ENCODE peak calls at places on chromosomes 2 and 18, in seven cellular contexts. T, F, A, D, O, K and E are unnamed samples. For H3K36me3, the result is how much of the 10 kb centered on the place peaks cover.

GRCh38 chr2:197711576-197711975 is 6.4 kb downstream of the MARS2 start:
- DNase-seq in D (no peak), T (no peak), A (no peak), F (no peak), K (no peak), O (no peak), E (no peak)

GRCh38 chr18:73979742-73980141 is 167.9 kb downstream of the FBXO15 start:
- DNase-seq in K (no peak), O (no peak), A (peak), T (no peak), F (no peak), D (peak), E (no peak)

GRCh38 chr2:228063558-228063957 is 117.9 kb downstream of the SPHKAP start:
- DNase-seq in K (no peak), F (no peak), T (no peak), O (no peak), D (no peak), A (no peak), E (no peak)

GRCh38 chr2:62631160-62632085 is 74.1 kb upstream of the EHBP1 start:
- DNase-seq in A (no peak), O (no peak), D (no peak), T (no peak), F (no peak), K (no peak), E (no peak)

GRCh38 chr2:16756831-16757644 is 91.4 kb upstream of the CYRIA start:
- DNase-seq in D (peak), O (peak), A (peak), F (peak), K (peak), T (peak), E (peak)

GRCh38 chr2:219109468-219109867 is 48.7 kb upstream of the IHH start:
- DNase-seq in O (no peak), T (no peak), D (no peak), K (no peak), A (no peak), F (no peak), E (peak)

GRCh38 chr2:115746151-115746550 is 1303.7 kb downstream of the DPP10 start:
- DNase-seq in T (no peak), F (no peak), A (no peak), O (no peak), D (no peak), K (no peak), E (no peak)

GRCh38 chr2:43293744-43294695 is 67.6 kb upstream of the ZFP36L2 start:
- DNase-seq in O (peak), A (peak), F (peak), K (peak), T (peak), D (peak), E (peak)

GRCh38 chr18:49613741-49614151 is 51.9 kb downstream of the LIPG start:
- DNase-seq in T (no peak), O (no peak), D (no peak), A (peak), K (no peak), F (no peak), E (no peak)

GRCh38 chr2:59288771-59289170 is 1047.6 kb upstream of the FANCL start:
- DNase-seq in O (no peak), A (no peak), K (no peak), F (no peak), T (no peak), D (no peak), E (no peak)

GRCh38 chr2:30786923-30787685 is 20.1 kb downstream of the CAPN13 start:
- DNase-seq in F (no peak), D (no peak), K (no peak), A (no peak), T (no peak), O (no peak), E (no peak)

GRCh38 chr2:30790879-30791278 is 16.4 kb downstream of the CAPN13 start:
- DNase-seq in K (no peak), T (no peak), D (no peak), A (no peak), O (no peak), F (no peak), E (peak)

GRCh38 chr2:30784682-30785081 is 22.6 kb downstream of the CAPN13 start:
- DNase-seq in D (no peak), O (no peak), K (no peak), F (no peak), T (no peak), A (no peak), E (no peak)

GRCh38 chr2:30789670-30790210 is 17.5 kb downstream of the CAPN13 start:
- DNase-seq in A (no peak), O (no peak), D (no peak), T (no peak), K (no peak), F (no peak), E (no peak)
- H3K9ac ChIP-seq in A (no peak), O (no peak), D (no peak), T (no peak), K (no peak), F (no peak), E (no peak)

GRCh38 chr18:58097907-58098166 is 53.8 kb downstream of the NEDD4L start:
- DNase-seq in O (no peak), K (no peak), F (no peak), T (no peak), D (no peak), A (no peak), E (no peak)

GRCh38 chr18:58101291-58101706 is 57.3 kb downstream of the NEDD4L start:
- DNase-seq in D (no peak), O (no peak), T (no peak), K (no peak), A (no peak), F (no peak), E (no peak)

GRCh38 chr18:58102020-58102419 is 58.0 kb downstream of the NEDD4L start:
- DNase-seq in D (no peak), O (no peak), A (no peak), F (no peak), K (no peak), T (no peak), E (no peak)

GRCh38 chr18:58098706-58099105 is 54.7 kb downstream of the NEDD4L start:
- DNase-seq in D (no peak), F (no peak), O (no peak), A (no peak), T (no peak), K (no peak), E (no peak)

DNA sequence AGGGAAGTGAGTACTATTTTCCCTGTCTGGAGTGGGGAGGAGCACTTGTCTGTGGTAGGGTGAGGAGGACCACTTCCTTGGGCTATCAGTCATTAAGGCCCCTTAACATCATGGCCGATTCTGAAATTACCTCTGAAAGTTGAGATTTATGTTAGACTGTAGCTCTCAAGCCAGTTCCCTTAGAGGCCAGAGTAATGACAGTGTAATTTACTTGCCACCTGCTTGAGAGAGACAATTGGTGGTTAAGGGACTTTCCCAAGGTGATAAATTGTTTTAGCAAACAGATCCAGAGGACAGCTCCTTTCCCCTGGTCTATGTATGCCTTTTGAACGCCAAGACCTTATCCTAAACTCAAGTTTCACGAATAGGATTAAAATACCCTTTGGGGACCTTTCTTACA is 56.1 kb downstream of the NEDD4L start:
- DNase-seq in T (no peak), F (peak), K (peak), O (no peak), A (no peak), D (no peak), E (no peak)
- H3K4me3 ChIP-seq in T (no peak), F (no peak), K (no peak), O (no peak), A (no peak), D (no peak), E (no peak)

GRCh38 chr2:127059559-127059958 is 47.4 kb downstream of the BIN1 start:
- DNase-seq in F (no peak), D (no peak), T (no peak), K (no peak), O (no peak), A (no peak), E (no peak)

GRCh38 chr2:127058246-127058580 is 48.7 kb downstream of the BIN1 start:
- DNase-seq in F (no peak), D (no peak), K (no peak), O (no peak), A (no peak), T (peak), E (no peak)

GRCh38 chr2:127057371-127058245 is 49.3 kb downstream of the BIN1 start:
- DNase-seq in O (no peak), F (no peak), D (no peak), K (no peak), A (no peak), T (no peak), E (no peak)

GRCh38 chr2:127060264-127060945 is 46.5 kb downstream of the BIN1 start:
- DNase-seq in A (no peak), K (no peak), F (no peak), T (no peak), D (no peak), O (no peak), E (no peak)

GRCh38 chr2:127058656-127059252 is 48.2 kb downstream of the BIN1 start:
- DNase-seq in O (no peak), A (no peak), K (no peak), T (peak), F (no peak), D (no peak), E (no peak)
- H3K36me3 ChIP-seq in O (under half), A (under half), K (under half), T (under half), F (under half), D (half or more), E (under half)

GRCh38 chr18:76445741-76446232 is 49.3 kb downstream of the ZNF516 start:
- DNase-seq in A (no peak), K (no peak), O (no peak), D (no peak), T (no peak), F (no peak), E (no peak)
- H3K9ac ChIP-seq in A (no peak), K (no peak), O (no peak), D (peak), T (no peak), F (no peak), E (no peak)

DNA sequence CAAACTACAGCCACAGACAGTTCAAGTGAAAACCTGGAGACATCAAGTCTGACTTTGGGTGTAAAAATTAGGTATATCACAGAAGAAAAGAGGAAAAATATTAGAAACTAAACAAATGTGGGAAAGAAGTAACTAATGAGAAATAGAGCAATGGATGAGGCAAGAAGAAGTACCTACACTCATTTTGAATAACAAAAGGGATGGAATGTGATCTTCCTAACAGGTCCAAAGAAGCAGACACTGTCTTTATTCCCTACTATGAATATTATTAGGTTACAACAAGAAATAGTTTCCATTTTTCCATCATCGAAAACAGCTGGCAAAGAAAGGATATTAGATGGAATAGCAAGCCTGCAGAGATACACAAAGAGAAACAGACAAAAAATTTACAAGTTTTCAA is 486.3 kb upstream of the FSHR start:
- DNase-seq in A (no peak), T (no peak), O (no peak), F (no peak), D (no peak), K (no peak), E (no peak)
- H3K4me3 ChIP-seq in A (no peak), T (no peak), O (no peak), F (no peak), D (no peak), K (no peak), E (no peak)

DNA sequence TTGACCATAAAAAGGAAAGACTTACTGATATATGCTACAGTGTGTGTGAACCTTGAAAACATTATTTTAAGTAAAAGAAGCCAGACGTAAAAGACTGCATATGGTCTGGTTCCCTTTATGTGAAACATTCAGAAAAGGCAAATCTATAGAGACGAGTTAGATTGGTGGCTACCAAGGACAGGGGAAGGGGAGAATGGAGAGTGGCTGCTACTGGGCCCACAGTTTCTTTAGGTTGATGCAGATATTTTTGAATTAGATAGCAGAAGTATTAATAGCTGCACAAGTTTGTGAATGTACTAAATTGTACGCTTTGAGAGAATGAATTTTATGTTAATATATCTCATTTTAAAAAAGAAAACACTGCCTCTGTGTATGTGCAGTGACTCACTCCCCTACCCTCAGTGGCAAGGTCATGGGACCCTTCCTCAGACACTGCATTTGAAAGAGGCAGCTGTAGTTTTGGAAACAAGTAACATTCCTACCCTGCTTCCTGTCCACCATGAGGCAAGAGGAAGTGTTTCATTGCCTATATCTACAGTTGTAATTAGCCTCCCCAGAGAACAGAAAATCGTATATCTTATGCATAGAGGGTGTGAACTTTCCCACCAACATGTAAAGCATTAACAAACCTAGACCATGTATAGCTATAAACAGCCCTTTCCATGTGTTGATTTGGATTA is 29.8 kb upstream of the ARMC9 start:
- DNase-seq in O (no peak), F (no peak), T (no peak), D (no peak), A (no peak), K (no peak), E (no peak)
- H3K36me3 ChIP-seq in O (under half), F (under half), T (half or more), D (half or more), A (half or more), K (under half), E (half or more)

GRCh38 chr2:120710256-120710655 is 25.4 kb upstream of the GLI2 start:
- DNase-seq in O (no peak), D (peak), K (no peak), A (no peak), F (no peak), T (no peak), E (no peak)

GRCh38 chr2:120709608-120710041 is 26.0 kb upstream of the GLI2 start:
- DNase-seq in K (no peak), A (no peak), F (no peak), T (no peak), D (no peak), O (no peak), E (no peak)

GRCh38 chr2:120711694-120712093 is 24.0 kb upstream of the GLI2 start:
- DNase-seq in T (no peak), K (no peak), O (no peak), F (no peak), A (no peak), D (no peak), E (no peak)

GRCh38 chr2:120707816-120708215 is 27.9 kb upstream of the GLI2 start:
- DNase-seq in O (no peak), F (no peak), A (no peak), D (no peak), T (no peak), K (no peak), E (no peak)

DNA sequence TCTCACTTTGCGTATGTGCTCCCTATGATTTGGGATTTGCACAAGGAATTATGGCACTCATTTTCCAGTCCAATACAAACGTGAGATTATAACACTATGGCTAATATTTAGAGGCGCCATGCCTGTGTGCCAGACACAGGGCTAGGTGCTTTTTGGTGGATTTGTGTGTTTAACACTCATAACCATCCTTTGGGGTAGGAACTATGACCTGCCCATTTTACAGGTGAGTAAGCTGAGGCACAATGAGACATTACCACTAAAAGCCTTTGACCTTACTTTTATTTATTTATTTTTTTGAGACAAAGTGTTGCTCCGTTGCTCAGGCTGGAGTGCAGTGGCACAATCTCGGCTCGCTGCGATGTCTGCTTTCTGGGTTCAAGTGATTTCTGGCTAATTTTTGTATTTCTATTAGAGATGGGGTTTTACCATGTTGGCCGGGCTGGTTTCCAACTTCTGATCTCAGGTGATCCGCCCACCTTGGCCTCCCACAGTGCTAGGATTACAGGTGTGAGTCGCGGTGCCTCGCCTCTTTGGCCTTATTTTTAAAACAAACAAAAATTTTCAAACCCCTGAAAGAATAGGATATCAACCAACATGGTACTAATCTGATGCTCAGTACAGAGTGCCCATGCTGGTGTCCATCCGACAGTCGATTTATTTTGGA is 26.6 kb upstream of the GLI2 start:
- DNase-seq in O (no peak), A (peak), F (no peak), D (no peak), T (no peak), K (no peak), E (no peak)
- H3K9ac ChIP-seq in O (no peak), A (no peak), F (no peak), D (no peak), T (no peak), K (no peak), E (no peak)

GRCh38 chr2:113171359-113172075 is 2.3 kb upstream of the PSD4 start:
- DNase-seq in F (no peak), O (no peak), T (no peak), D (no peak), K (no peak), A (no peak), E (no peak)

GRCh38 chr2:113172721-113173562 is 829 bp upstream of the PSD4 start:
- DNase-seq in A (no peak), T (no peak), D (no peak), K (no peak), O (no peak), F (no peak), E (no peak)

GRCh38 chr2:113174369-113174735 is 581 bp downstream of the PSD4 start:
- DNase-seq in T (peak), O (no peak), F (no peak), A (no peak), K (no peak), D (no peak), E (peak)

GRCh38 chr2:113175101-113175628 is 1.4 kb downstream of the PSD4 start:
- DNase-seq in A (no peak), F (peak), K (peak), T (no peak), D (no peak), O (no peak), E (peak)

GRCh38 chr2:113173563-113174368 is at the start of gene PSD4:
- DNase-seq in F (peak), A (no peak), O (no peak), K (peak), D (no peak), T (peak), E (peak)
- H3K4me3 ChIP-seq in F (peak), A (no peak), O (no peak), K (peak), D (no peak), T (peak), E (peak)

GRCh38 chr2:31442376-31442775 is 27.8 kb upstream of the XDH start:
- DNase-seq in F (no peak), D (no peak), T (no peak), K (no peak), O (no peak), A (no peak), E (no peak)

DNA sequence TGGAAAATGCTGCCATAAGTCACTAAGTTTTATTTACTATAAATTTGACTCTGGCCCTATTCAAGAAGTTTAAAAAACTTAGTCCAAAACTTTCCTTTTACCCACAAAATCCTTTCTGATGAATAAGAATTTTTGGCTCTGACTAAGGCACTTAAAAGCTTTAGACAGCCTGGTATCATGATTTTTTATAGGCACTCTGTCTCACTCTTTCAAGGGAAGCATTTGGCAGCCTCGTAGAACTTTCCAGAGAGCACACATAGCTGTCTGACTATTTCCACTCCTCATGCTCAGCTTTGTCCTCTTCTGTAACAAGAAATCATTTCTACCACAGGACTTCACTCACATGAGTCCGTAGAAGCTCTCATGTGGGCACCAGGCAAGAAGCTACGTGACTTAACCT is 32.3 kb upstream of the XDH start:
- DNase-seq in D (peak), F (no peak), O (no peak), A (peak), T (no peak), K (no peak), E (no peak)
- H3K36me3 ChIP-seq in D (under half), F (under half), O (under half), A (under half), T (under half), K (under half), E (under half)

GRCh38 chr2:188276255-188276654 is 15.4 kb upstream of the GULP1 start:
- DNase-seq in O (no peak), F (no peak), D (no peak), K (no peak), T (no peak), A (no peak), E (no peak)
- H3K9ac ChIP-seq in O (no peak), F (no peak), D (no peak), K (no peak), T (no peak), A (no peak), E (no peak)